ENCODE peak calls at places on chromosomes 11 and 22, in nine cellular contexts. One of them, this sample, is unnamed.

GRCh38 chr22:26453195-26453594 is 24.1 kb downstream of the ASPHD2 start:
- DNase-seq in SJSA1: no peak
- DNase-seq in neuronal stem cell: no peak
- DNase-seq in cardiac muscle cell: no peak
- DNase-seq in naive thymus-derived CD4-positive, alpha-beta T cell: no peak
- DNase-seq in left lung: no peak
- DNase-seq in stomach: no peak
- DNase-seq in left ventricle myocardium inferior: no peak
- DNase-seq in brain microvascular endothelial cell: no peak
- DNase-seq in this sample: no peak

GRCh38 chr11:44443836-44444769 is 121.4 kb upstream of the CD82 start:
- DNase-seq in SJSA1: no peak
- DNase-seq in cardiac muscle cell: no peak
- DNase-seq in naive thymus-derived CD4-positive, alpha-beta T cell: no peak
- DNase-seq in brain microvascular endothelial cell: no peak
- DNase-seq in stomach: peak; percentile 11
- DNase-seq in neuronal stem cell: no peak
- DNase-seq in left ventricle myocardium inferior: no peak
- DNase-seq in left lung: no peak
- DNase-seq in this sample: no peak

GRCh38 chr11:102771351-102771750 is 9.1 kb downstream of the MMP10 start:
- DNase-seq in left ventricle myocardium inferior: no peak
- DNase-seq in stomach: no peak
- DNase-seq in brain microvascular endothelial cell: no peak
- DNase-seq in left lung: no peak
- DNase-seq in cardiac muscle cell: no peak
- DNase-seq in neuronal stem cell: no peak
- DNase-seq in SJSA1: no peak
- DNase-seq in naive thymus-derived CD4-positive, alpha-beta T cell: no peak
- DNase-seq in this sample: no peak

GRCh38 chr11:575324-575995 is 810 bp upstream of the PHRF1 start:
- DNase-seq in neuronal stem cell: peak; percentile 75
- DNase-seq in left ventricle myocardium inferior: no peak
- DNase-seq in SJSA1: peak; percentile 42
- DNase-seq in brain microvascular endothelial cell: no peak
- DNase-seq in cardiac muscle cell: peak; percentile 89
- DNase-seq in naive thymus-derived CD4-positive, alpha-beta T cell: no peak
- DNase-seq in stomach: no peak
- DNase-seq in left lung: no peak
- DNase-seq in this sample: no peak

GRCh38 chr11:70550456-70551195 is 152.3 kb downstream of the CTTN start:
- DNase-seq in cardiac muscle cell: no peak
- DNase-seq in neuronal stem cell: no peak
- DNase-seq in naive thymus-derived CD4-positive, alpha-beta T cell: no peak
- DNase-seq in left lung: no peak
- DNase-seq in stomach: no peak
- DNase-seq in brain microvascular endothelial cell: no peak
- DNase-seq in SJSA1: no peak
- DNase-seq in left ventricle myocardium inferior: no peak
- DNase-seq in this sample: peak; percentile 40

GRCh38 chr22:44816141-44816540 is 63.8 kb downstream of the ARHGAP8 start:
- DNase-seq in neuronal stem cell: no peak
- DNase-seq in cardiac muscle cell: no peak
- DNase-seq in left ventricle myocardium inferior: peak; percentile 3
- DNase-seq in brain microvascular endothelial cell: no peak
- DNase-seq in naive thymus-derived CD4-positive, alpha-beta T cell: no peak
- DNase-seq in SJSA1: no peak
- DNase-seq in stomach: no peak
- DNase-seq in left lung: peak; percentile 37
- DNase-seq in this sample: peak; percentile 42

GRCh38 chr11:60838132-60838531 is 3.8 kb upstream of the CCDC86 start:
- DNase-seq in brain microvascular endothelial cell: no peak
- DNase-seq in stomach: no peak
- DNase-seq in cardiac muscle cell: peak; percentile 23
- DNase-seq in naive thymus-derived CD4-positive, alpha-beta T cell: no peak
- DNase-seq in left ventricle myocardium inferior: no peak
- DNase-seq in neuronal stem cell: no peak
- DNase-seq in SJSA1: no peak
- DNase-seq in left lung: no peak
- DNase-seq in this sample: no peak

GRCh38 chr11:57424802-57425564 is 1.9 kb downstream of the SLC43A3 start:
- DNase-seq in brain microvascular endothelial cell: peak; percentile 87
- DNase-seq in left lung: peak; percentile 87
- DNase-seq in SJSA1: peak; percentile 53
- DNase-seq in cardiac muscle cell: no peak
- DNase-seq in stomach: peak; percentile 56
- DNase-seq in naive thymus-derived CD4-positive, alpha-beta T cell: peak; percentile 58
- DNase-seq in neuronal stem cell: no peak
- DNase-seq in left ventricle myocardium inferior: peak; percentile 61
- DNase-seq in this sample: peak; percentile 92

GRCh38 chr11:1936781-1937615 is 10.1 kb upstream of the MRPL23 start:
- DNase-seq in naive thymus-derived CD4-positive, alpha-beta T cell: no peak
- DNase-seq in stomach: no peak
- DNase-seq in left lung: peak; percentile 76
- DNase-seq in left ventricle myocardium inferior: peak; percentile 11
- DNase-seq in cardiac muscle cell: no peak
- DNase-seq in SJSA1: no peak
- DNase-seq in brain microvascular endothelial cell: no peak
- DNase-seq in neuronal stem cell: no peak
- DNase-seq in this sample: peak; percentile 69

GRCh38 chr22:30565341-30565740 is 9.1 kb downstream of the GAL3ST1 start:
- DNase-seq in left lung: no peak
- DNase-seq in left ventricle myocardium inferior: no peak
- DNase-seq in stomach: no peak
- DNase-seq in brain microvascular endothelial cell: no peak
- DNase-seq in cardiac muscle cell: no peak
- DNase-seq in neuronal stem cell: no peak
- DNase-seq in SJSA1: no peak
- DNase-seq in naive thymus-derived CD4-positive, alpha-beta T cell: no peak
- DNase-seq in this sample: no peak

DNA sequence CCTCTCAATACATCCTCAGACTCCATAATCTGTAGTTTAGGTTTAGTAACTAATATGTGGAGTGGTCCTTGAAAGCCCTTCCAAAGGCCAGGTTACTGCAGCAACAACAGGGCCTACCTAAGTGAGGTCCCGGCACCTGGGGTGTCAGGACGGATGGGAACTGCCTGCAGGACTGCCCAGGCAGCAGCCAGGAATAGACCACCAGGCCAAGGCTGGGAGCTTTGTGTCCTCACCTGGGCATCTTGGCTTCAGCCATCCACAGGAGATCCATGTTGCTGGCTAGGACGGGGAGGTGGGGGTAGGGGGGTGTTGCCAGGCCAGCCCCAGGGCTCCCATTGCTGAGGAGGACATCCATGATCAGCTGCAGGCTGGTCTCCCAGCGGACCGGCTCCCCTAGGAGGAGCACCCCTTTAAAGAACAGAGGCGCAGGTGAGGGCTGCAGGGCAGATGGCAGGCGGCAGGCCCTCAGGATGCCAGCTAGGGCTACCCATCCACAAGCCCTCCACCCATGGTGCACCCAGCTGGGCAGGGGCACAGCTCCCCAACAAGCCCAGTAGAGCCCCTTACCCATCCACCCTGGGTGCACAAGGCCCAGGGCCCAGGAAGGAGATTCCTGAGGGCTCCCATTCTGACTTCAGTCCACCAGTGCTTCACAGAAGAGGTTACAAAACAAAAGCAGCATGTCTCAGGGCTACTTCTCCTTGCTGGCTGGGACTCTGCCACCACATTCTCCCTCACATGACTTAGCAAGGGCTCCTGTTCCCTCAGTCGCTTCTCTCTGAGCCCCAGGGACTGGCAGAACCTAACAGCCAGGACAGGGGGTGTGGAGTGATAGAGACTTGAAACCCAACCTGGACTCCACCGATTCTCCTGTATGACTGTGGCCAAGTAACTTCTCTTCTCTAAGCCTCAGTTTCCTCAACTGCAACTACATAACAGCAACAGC is 18.0 kb downstream of the HDHD5 start:
- DNase-seq in stomach: no peak
- DNase-seq in left ventricle myocardium inferior: no peak
- DNase-seq in naive thymus-derived CD4-positive, alpha-beta T cell: no peak
- DNase-seq in brain microvascular endothelial cell: no peak
- DNase-seq in neuronal stem cell: no peak
- DNase-seq in SJSA1: no peak
- DNase-seq in left lung: no peak
- DNase-seq in cardiac muscle cell: no peak
- DNase-seq in this sample: no peak
- H3K36me3 ChIP-seq in stomach: peaks cover 94% of the 10 kb centered on the region
- H3K36me3 ChIP-seq in left ventricle myocardium inferior: peaks cover 69% of the 10 kb centered on the region
- H3K36me3 ChIP-seq in naive thymus-derived CD4-positive, alpha-beta T cell: no peaks in the 10 kb centered on the region
- H3K36me3 ChIP-seq in brain microvascular endothelial cell: peaks cover 2% of the 10 kb centered on the region
- H3K36me3 ChIP-seq in neuronal stem cell: peaks cover 33% of the 10 kb centered on the region
- H3K36me3 ChIP-seq in SJSA1: no peaks in the 10 kb centered on the region
- H3K36me3 ChIP-seq in left lung: peaks cover 90% of the 10 kb centered on the region
- H3K36me3 ChIP-seq in cardiac muscle cell: peaks cover 17% of the 10 kb centered on the region
- H3K36me3 ChIP-seq in this sample: peaks cover 35% of the 10 kb centered on the region

DNA sequence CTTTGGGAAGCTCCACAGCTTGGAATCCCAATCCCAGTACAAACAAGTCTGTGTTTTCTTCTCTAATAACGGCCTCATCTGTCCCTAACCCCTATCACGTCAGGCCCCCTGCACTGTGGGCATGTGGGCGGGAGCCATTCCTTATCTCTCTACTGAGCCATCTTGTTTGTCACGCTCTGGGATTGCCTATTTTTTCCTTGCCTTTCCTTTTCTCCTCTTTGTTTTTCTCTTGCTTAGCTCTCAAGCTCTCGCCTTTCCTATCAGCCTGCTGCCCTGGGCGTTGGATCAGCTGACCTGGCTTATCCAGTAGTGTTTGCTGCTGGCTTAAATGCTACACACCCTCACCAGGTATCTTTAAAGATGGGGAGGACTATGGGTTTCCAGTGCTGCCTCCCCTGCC is 35.8 kb downstream of the ARHGAP1 start:
- DNase-seq in cardiac muscle cell: no peak
- DNase-seq in neuronal stem cell: no peak
- DNase-seq in left ventricle myocardium inferior: no peak
- DNase-seq in left lung: no peak
- DNase-seq in stomach: no peak
- DNase-seq in brain microvascular endothelial cell: no peak
- DNase-seq in naive thymus-derived CD4-positive, alpha-beta T cell: no peak
- DNase-seq in SJSA1: no peak
- DNase-seq in this sample: no peak
- H3K36me3 ChIP-seq in cardiac muscle cell: peaks cover 35% of the 10 kb centered on the region
- H3K36me3 ChIP-seq in neuronal stem cell: peaks cover 38% of the 10 kb centered on the region
- H3K36me3 ChIP-seq in left ventricle myocardium inferior: peaks cover 87% of the 10 kb centered on the region
- H3K36me3 ChIP-seq in left lung: peaks cover 97% of the 10 kb centered on the region
- H3K36me3 ChIP-seq in stomach: peaks cover 100% of the 10 kb centered on the region
- H3K36me3 ChIP-seq in brain microvascular endothelial cell: peaks cover 47% of the 10 kb centered on the region
- H3K36me3 ChIP-seq in naive thymus-derived CD4-positive, alpha-beta T cell: peaks cover 5% of the 10 kb centered on the region
- H3K36me3 ChIP-seq in SJSA1: peaks cover 28% of the 10 kb centered on the region
- H3K36me3 ChIP-seq in this sample: peaks cover 26% of the 10 kb centered on the region

GRCh38 chr11:47723041-47723440 is 7.9 kb upstream of the AGBL2 start:
- DNase-seq in left lung: no peak
- DNase-seq in left ventricle myocardium inferior: no peak
- DNase-seq in stomach: no peak
- DNase-seq in neuronal stem cell: no peak
- DNase-seq in naive thymus-derived CD4-positive, alpha-beta T cell: no peak
- DNase-seq in SJSA1: no peak
- DNase-seq in cardiac muscle cell: no peak
- DNase-seq in brain microvascular endothelial cell: no peak
- DNase-seq in this sample: no peak

GRCh38 chr11:47716692-47717091 is 1.5 kb upstream of the AGBL2 start:
- DNase-seq in neuronal stem cell: no peak
- DNase-seq in brain microvascular endothelial cell: no peak
- DNase-seq in SJSA1: no peak
- DNase-seq in naive thymus-derived CD4-positive, alpha-beta T cell: no peak
- DNase-seq in left lung: no peak
- DNase-seq in left ventricle myocardium inferior: no peak
- DNase-seq in stomach: no peak
- DNase-seq in cardiac muscle cell: peak; percentile 6
- DNase-seq in this sample: no peak

GRCh38 chr11:47724041-47724729 is 9.0 kb upstream of the AGBL2 start:
- DNase-seq in naive thymus-derived CD4-positive, alpha-beta T cell: no peak
- DNase-seq in SJSA1: no peak
- DNase-seq in left ventricle myocardium inferior: no peak
- DNase-seq in left lung: no peak
- DNase-seq in neuronal stem cell: no peak
- DNase-seq in brain microvascular endothelial cell: peak; percentile 87
- DNase-seq in cardiac muscle cell: no peak
- DNase-seq in stomach: no peak
- DNase-seq in this sample: no peak

GRCh38 chr11:47725445-47726442 is 10.6 kb upstream of the AGBL2 start:
- DNase-seq in naive thymus-derived CD4-positive, alpha-beta T cell: no peak
- DNase-seq in left ventricle myocardium inferior: no peak
- DNase-seq in brain microvascular endothelial cell: no peak
- DNase-seq in stomach: no peak
- DNase-seq in left lung: no peak
- DNase-seq in cardiac muscle cell: no peak
- DNase-seq in neuronal stem cell: no peak
- DNase-seq in SJSA1: no peak
- DNase-seq in this sample: no peak

GRCh38 chr11:47720651-47721050 is 5.5 kb upstream of the AGBL2 start:
- DNase-seq in left ventricle myocardium inferior: no peak
- DNase-seq in left lung: no peak
- DNase-seq in SJSA1: no peak
- DNase-seq in stomach: no peak
- DNase-seq in cardiac muscle cell: no peak
- DNase-seq in naive thymus-derived CD4-positive, alpha-beta T cell: no peak
- DNase-seq in brain microvascular endothelial cell: no peak
- DNase-seq in neuronal stem cell: no peak
- DNase-seq in this sample: no peak
- H3K36me3 ChIP-seq in left ventricle myocardium inferior: peaks cover 92% of the 10 kb centered on the region
- H3K36me3 ChIP-seq in left lung: peaks cover 96% of the 10 kb centered on the region
- H3K36me3 ChIP-seq in SJSA1: peaks cover 90% of the 10 kb centered on the region
- H3K36me3 ChIP-seq in stomach: peaks cover 96% of the 10 kb centered on the region
- H3K36me3 ChIP-seq in cardiac muscle cell: peaks cover 73% of the 10 kb centered on the region
- H3K36me3 ChIP-seq in naive thymus-derived CD4-positive, alpha-beta T cell: peaks cover 13% of the 10 kb centered on the region
- H3K36me3 ChIP-seq in brain microvascular endothelial cell: peaks cover 78% of the 10 kb centered on the region
- H3K36me3 ChIP-seq in neuronal stem cell: peaks cover 32% of the 10 kb centered on the region
- H3K36me3 ChIP-seq in this sample: peaks cover 40% of the 10 kb centered on the region

GRCh38 chr11:34086554-34087278 is 18.7 kb upstream of the NAT10 start:
- DNase-seq in SJSA1: no peak
- DNase-seq in naive thymus-derived CD4-positive, alpha-beta T cell: no peak
- DNase-seq in left lung: no peak
- DNase-seq in left ventricle myocardium inferior: no peak
- DNase-seq in neuronal stem cell: no peak
- DNase-seq in stomach: no peak
- DNase-seq in cardiac muscle cell: no peak
- DNase-seq in brain microvascular endothelial cell: no peak
- DNase-seq in this sample: no peak

GRCh38 chr11:34080609-34081008 is 24.8 kb upstream of the NAT10 start:
- DNase-seq in stomach: no peak
- DNase-seq in SJSA1: no peak
- DNase-seq in left ventricle myocardium inferior: no peak
- DNase-seq in left lung: no peak
- DNase-seq in naive thymus-derived CD4-positive, alpha-beta T cell: no peak
- DNase-seq in cardiac muscle cell: no peak
- DNase-seq in neuronal stem cell: no peak
- DNase-seq in brain microvascular endothelial cell: no peak
- DNase-seq in this sample: no peak

DNA sequence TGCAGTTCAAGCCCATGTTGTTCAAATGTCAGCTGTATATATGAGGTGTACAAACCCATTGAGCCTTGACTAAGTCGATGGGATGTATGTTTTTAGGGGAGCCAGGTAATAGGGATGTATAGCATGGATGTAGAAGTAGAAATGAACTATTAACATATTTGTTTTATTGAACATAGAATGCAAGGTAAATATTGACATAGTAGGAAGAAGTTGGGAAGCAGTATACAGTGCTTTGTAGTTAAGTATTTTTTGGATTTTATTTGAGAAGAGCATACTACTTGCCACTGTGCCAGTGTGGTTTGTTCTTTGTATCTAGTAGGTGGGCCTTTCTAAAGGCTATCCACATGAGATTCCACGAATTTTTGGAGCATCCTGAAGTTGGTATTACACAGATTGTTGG is 20.8 kb upstream of the NAT10 start:
- DNase-seq in SJSA1: no peak
- DNase-seq in stomach: no peak
- DNase-seq in brain microvascular endothelial cell: no peak
- DNase-seq in left lung: no peak
- DNase-seq in left ventricle myocardium inferior: no peak
- DNase-seq in cardiac muscle cell: no peak
- DNase-seq in neuronal stem cell: no peak
- DNase-seq in naive thymus-derived CD4-positive, alpha-beta T cell: no peak
- DNase-seq in this sample: no peak
- H3K36me3 ChIP-seq in SJSA1: peaks cover 98% of the 10 kb centered on the region
- H3K36me3 ChIP-seq in stomach: peaks cover 100% of the 10 kb centered on the region
- H3K36me3 ChIP-seq in brain microvascular endothelial cell: peaks cover 84% of the 10 kb centered on the region
- H3K36me3 ChIP-seq in left lung: peaks cover 100% of the 10 kb centered on the region
- H3K36me3 ChIP-seq in left ventricle myocardium inferior: peaks cover 96% of the 10 kb centered on the region
- H3K36me3 ChIP-seq in cardiac muscle cell: peaks cover 91% of the 10 kb centered on the region
- H3K36me3 ChIP-seq in neuronal stem cell: peaks cover 47% of the 10 kb centered on the region
- H3K36me3 ChIP-seq in naive thymus-derived CD4-positive, alpha-beta T cell: peaks cover 19% of the 10 kb centered on the region
- H3K36me3 ChIP-seq in this sample: peaks cover 59% of the 10 kb centered on the region